ENCODE peak calls at places on chromosomes 5 and 9, in nine cellular contexts. R, C, M, K, I, L, P, Y and Q are unnamed samples. For H3K9me3, the result is how much of the 10 kb centered on the place peaks cover.

GRCh38 chr9:92762781-92763708 is 1.6 kb downstream of the BICD2 start:
- DNase-seq in K (peak), L (no peak), P (no peak), I (no peak), C (peak), Y (no peak), M (no peak), R (no peak), Q (no peak)

GRCh38 chr9:98943682-98944129 is at the start of gene COL15A1:
- DNase-seq in C (no peak), R (peak), Y (no peak), I (peak), P (peak), K (no peak), M (no peak), L (no peak), Q (peak)

GRCh38 chr9:97312556-97312955 is 5.1 kb downstream of the CCDC180 start:
- DNase-seq in C (no peak), M (no peak), P (no peak), L (no peak), K (no peak), I (no peak), R (no peak), Y (no peak), Q (no peak)

GRCh38 chr5:78905084-78905938 is 79.8 kb downstream of the ARSB start:
- DNase-seq in Y (no peak), K (no peak), I (no peak), C (peak), M (no peak), R (no peak), P (no peak), L (no peak), Q (no peak)

GRCh38 chr5:108003178-108003577 is 332.4 kb upstream of the EFNA5 start:
- DNase-seq in P (no peak), C (peak), I (no peak), L (no peak), K (peak), Y (no peak), R (no peak), M (peak), Q (no peak)

GRCh38 chr5:134029156-134029555 is 24.4 kb upstream of the VDAC1 start:
- DNase-seq in I (no peak), M (no peak), R (no peak), P (no peak), Y (no peak), L (peak), K (no peak), C (no peak), Q (no peak)

GRCh38 chr9:115118471-115119156 is 657 bp upstream of the TNC start:
- DNase-seq in P (peak), K (no peak), C (no peak), R (peak), I (peak), Y (peak), M (no peak), L (peak), Q (peak)

GRCh38 chr9:109411818-109412352 is 86.2 kb downstream of the PTPN3 start:
- DNase-seq in R (no peak), I (no peak), P (no peak), Y (no peak), M (no peak), C (peak), L (no peak), K (peak), Q (no peak)

GRCh38 chr5:132753135-132753987 is 6.1 kb downstream of the CCNI2 start:
- DNase-seq in P (no peak), C (no peak), M (no peak), L (no peak), K (peak), I (no peak), R (peak), Y (peak), Q (no peak)

GRCh38 chr9:114038724-114039313 is 39.3 kb downstream of the AMBP start:
- DNase-seq in L (no peak), C (no peak), P (no peak), I (no peak), M (no peak), R (no peak), K (no peak), Y (no peak), Q (no peak)

GRCh38 chr5:40503438-40503837 is 176.3 kb upstream of the PTGER4 start:
- DNase-seq in R (no peak), M (no peak), P (no peak), I (no peak), C (no peak), K (no peak), L (no peak), Y (no peak), Q (no peak)

GRCh38 chr9:121902483-121903135 is 190.5 kb downstream of the TTLL11 start:
- DNase-seq in C (no peak), M (no peak), L (no peak), R (no peak), Y (no peak), P (no peak), K (no peak), I (peak), Q (no peak)

GRCh38 chr5:141657937-141658545 is 6.8 kb upstream of the FCHSD1 start:
- DNase-seq in P (no peak), Y (no peak), I (no peak), K (no peak), C (no peak), L (peak), R (no peak), M (no peak), Q (no peak)

GRCh38 chr9:126395439-126396212 is 69.0 kb downstream of the MVB12B start:
- DNase-seq in Y (no peak), L (peak), M (no peak), C (no peak), R (no peak), I (no peak), P (no peak), K (no peak), Q (no peak)

GRCh38 chr9:17251100-17251499 is 116.3 kb downstream of the CNTLN start:
- DNase-seq in I (no peak), P (no peak), M (no peak), R (no peak), C (no peak), L (no peak), Y (no peak), K (no peak), Q (no peak)
- H3K9me3 ChIP-seq in I (under half), P (under half), M (under half), R (under half), C (under half), L (under half), Y (under half), K (under half), Q (under half)

GRCh38 chr5:98060148-98060547 is 713.3 kb upstream of the RGMB start:
- DNase-seq in Y (no peak), P (no peak), C (no peak), L (no peak), I (no peak), K (peak), M (no peak), R (no peak), Q (no peak)
- H3K9me3 ChIP-seq in Y (under half), P (under half), C (under half), L (under half), I (under half), K (under half), M (under half), R (under half), Q (under half)

DNA sequence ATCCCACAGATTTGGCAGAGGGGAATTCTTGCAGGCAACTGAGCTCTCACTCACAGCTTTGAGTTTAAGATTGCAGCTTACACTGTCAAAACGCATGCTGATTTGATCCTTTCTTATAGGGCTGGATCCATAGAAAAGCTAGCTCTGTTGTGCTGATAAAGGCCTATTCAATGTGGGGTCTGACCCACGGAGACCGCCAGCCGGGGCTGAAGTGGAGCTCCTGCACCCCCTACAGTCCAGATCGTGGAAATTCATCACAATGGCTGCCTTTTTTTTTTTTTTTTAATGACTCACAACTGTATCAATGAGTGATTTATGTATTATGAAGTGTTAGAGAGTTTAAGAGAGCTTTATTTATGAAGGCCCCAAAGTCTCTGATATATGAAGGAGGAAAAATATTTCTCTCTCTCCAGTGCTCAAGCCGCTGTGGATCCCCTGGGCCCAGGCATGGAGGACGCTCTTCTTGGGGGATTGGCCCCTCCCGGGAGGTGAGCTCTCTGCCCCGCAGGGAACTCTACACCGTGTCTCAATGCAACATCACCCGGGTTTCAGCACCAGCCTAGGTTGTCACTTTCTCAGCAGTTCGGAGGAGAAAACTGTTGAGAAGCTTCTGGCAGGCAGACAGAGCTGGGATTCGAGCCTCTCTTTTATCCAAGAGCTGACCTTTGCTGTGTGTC is 700.2 kb downstream of the IRX1 start:
- DNase-seq in Y (no peak), P (no peak), K (no peak), L (no peak), C (no peak), M (no peak), R (no peak), I (no peak), Q (no peak)
- H3K9me3 ChIP-seq in Y (under half), P (under half), K (under half), L (under half), C (under half), M (under half), R (under half), I (under half), Q (under half)

GRCh38 chr5:64971538-64971937 is 202.8 kb downstream of the CWC27 start:
- DNase-seq in P (no peak), L (no peak), C (peak), I (no peak), M (no peak), K (no peak), Y (no peak), R (no peak), Q (no peak)
- H3K9me3 ChIP-seq in P (under half), L (under half), C (under half), I (under half), M (under half), K (under half), Y (under half), R (under half), Q (under half)

GRCh38 chr5:2863675-2864433 is 112.4 kb upstream of the IRX2 start:
- DNase-seq in C (no peak), R (peak), K (no peak), I (no peak), L (no peak), M (no peak), P (no peak), Y (no peak), Q (no peak)
- H3K9me3 ChIP-seq in C (under half), R (under half), K (under half), I (under half), L (under half), M (under half), P (under half), Y (under half), Q (under half)

GRCh38 chr5:179079165-179079987 is 19.2 kb downstream of the ZNF354C start:
- DNase-seq in R (no peak), C (no peak), M (no peak), Y (no peak), L (no peak), K (no peak), P (no peak), I (no peak), Q (no peak)
- H3K9me3 ChIP-seq in R (half or more), C (under half), M (half or more), Y (half or more), L (under half), K (under half), P (under half), I (half or more), Q (half or more)

GRCh38 chr9:103601287-103601686 is 492.8 kb upstream of the SMC2 start:
- DNase-seq in K (no peak), C (no peak), M (no peak), Y (no peak), L (no peak), R (no peak), P (no peak), I (no peak), Q (no peak)
- H3K9me3 ChIP-seq in K (under half), C (under half), M (under half), Y (under half), L (under half), R (under half), P (under half), I (under half), Q (under half)